ENCODE peak calls at places on chromosome 11, in five cellular contexts. Q is fibroblast of lung; F is AG04450; Y is CD4-positive, CD25-positive, alpha-beta regulatory T cell; N is prostate gland. G is an unnamed sample.

GRCh38 chr11:68927280-68928107 is 23.8 kb downstream of the IGHMBP2 start:
- DNase-seq in Q (peak), Y (no peak), N (peak), F (no peak), G (no peak)

GRCh38 chr11:68798221-68798813 is 43.4 kb downstream of the CPT1A start:
- DNase-seq in N (no peak), Q (peak), Y (peak), F (no peak), G (no peak)

GRCh38 chr11:8338138-8338537 is 74.5 kb upstream of the LMO1 start:
- DNase-seq in N (peak), F (no peak), Y (no peak), Q (peak), G (no peak)

GRCh38 chr11:95092549-95093324 is 3.1 kb downstream of the ENDOD1 start:
- DNase-seq in Y (no peak), N (no peak), F (no peak), Q (peak), G (no peak)

GRCh38 chr11:44738791-44739190 is 12.0 kb downstream of the TSPAN18 start:
- DNase-seq in Y (no peak), Q (no peak), N (no peak), F (no peak), G (no peak)

GRCh38 chr11:31557991-31558390 is 48.4 kb downstream of the ELP4 start:
- DNase-seq in F (no peak), Y (no peak), Q (peak), N (no peak), G (no peak)

GRCh38 chr11:7256943-7257342 is 5.2 kb downstream of the SYT9 start:
- DNase-seq in Y (no peak), F (no peak), Q (no peak), N (no peak), G (no peak)

GRCh38 chr11:105789579-105789978 is 179.7 kb downstream of the GRIA4 start:
- DNase-seq in Y (no peak), F (no peak), N (no peak), Q (no peak), G (no peak)

GRCh38 chr11:134890446-134890845 is 478.4 kb upstream of the B3GAT1 start:
- DNase-seq in Q (no peak), N (no peak), F (no peak), Y (no peak), G (no peak)

GRCh38 chr11:133052537-133052936 is 479.8 kb downstream of the OPCML start:
- DNase-seq in F (no peak), Q (no peak), N (no peak), Y (no peak), G (no peak)

GRCh38 chr11:112564228-112564955 is 303.7 kb upstream of the PLET1 start:
- DNase-seq in Q (peak), F (peak), N (peak), Y (no peak), G (no peak)

GRCh38 chr11:73538381-73538872 is 59.5 kb downstream of the FAM168A start:
- DNase-seq in Y (no peak), F (no peak), Q (no peak), N (no peak), G (no peak)

DNA sequence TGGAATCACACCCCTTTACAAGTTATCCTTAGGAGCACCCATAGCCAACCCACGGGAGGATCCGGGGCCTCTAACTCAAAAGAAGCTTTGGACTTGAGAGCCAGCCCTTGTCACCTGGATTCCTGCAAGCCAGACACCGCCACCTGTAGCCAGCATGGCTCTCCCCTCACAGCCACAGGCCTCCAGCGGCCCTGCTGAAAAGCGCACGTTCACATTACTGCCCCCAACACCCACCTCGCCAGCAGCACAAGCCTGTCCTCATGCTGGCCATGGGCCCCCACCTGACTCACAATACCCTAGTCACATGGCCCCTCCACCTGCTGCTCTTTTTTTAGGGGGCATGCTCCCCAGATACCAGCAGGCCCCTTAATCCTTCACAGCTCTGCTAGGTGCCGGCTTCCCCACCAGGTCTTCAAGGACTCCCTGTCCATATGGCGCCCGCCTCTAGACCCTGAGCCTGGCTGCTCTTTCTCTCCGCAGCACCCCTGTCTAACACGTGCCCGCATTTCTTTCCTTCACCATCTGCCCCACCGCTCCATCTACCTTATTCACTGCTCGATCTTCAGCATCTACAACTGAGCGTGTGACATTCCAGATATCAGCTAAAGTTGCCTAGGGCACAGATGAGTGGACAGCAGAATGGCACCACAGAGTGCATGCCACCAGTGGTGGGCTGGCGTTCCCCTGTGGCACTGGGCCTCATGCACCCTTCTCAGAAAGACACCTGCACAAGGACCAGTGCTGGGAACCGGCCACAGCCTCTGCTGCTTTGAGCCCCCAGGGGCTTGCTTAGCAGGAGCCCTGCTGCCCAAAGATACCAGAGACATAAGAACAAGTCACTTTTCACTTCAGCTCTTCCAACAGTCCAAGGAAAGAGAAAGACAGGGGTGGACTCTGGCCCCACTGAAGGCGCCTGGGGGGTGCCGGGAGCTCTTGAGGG is 6.6 kb downstream of the CARS1 start:
- DNase-seq in N (no peak), F (no peak), Q (no peak), Y (no peak), G (no peak)
- H3K27ac ChIP-seq in N (no peak), F (peak), Q (peak), Y (peak), G (no peak)

GRCh38 chr11:86515297-86516094 is 140.8 kb downstream of the CCDC81 start:
- DNase-seq in F (peak), Y (no peak), Q (peak), N (no peak), G (no peak)

GRCh38 chr11:86514453-86514852 is 139.8 kb downstream of the CCDC81 start:
- DNase-seq in Y (no peak), Q (no peak), F (no peak), N (no peak), G (no peak)

GRCh38 chr11:86519064-86519911 is 144.6 kb downstream of the CCDC81 start:
- DNase-seq in Y (no peak), F (peak), N (no peak), Q (peak), G (no peak)

GRCh38 chr11:86518211-86518610 is 143.5 kb downstream of the CCDC81 start:
- DNase-seq in N (no peak), F (no peak), Q (no peak), Y (no peak), G (no peak)

DNA sequence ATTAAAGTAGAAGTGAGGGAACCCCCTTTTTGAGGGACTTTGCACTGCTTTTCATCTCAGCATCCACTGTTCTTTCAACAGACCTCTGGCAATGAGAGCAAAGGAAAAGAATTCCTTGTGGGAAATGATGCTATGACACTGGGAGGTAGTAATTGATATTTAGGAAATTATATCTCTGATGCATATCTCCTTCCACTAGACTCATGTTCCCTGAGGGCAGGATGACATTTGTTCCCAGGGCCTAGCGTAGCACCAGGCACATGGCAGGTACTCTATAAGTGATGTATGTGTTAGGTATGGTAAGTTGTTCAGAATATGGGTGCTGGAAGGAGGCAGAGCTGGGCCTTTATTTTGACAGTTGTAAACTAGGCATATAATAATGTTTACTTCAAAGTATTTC is 142.9 kb downstream of the CCDC81 start:
- DNase-seq in N (no peak), Y (no peak), F (no peak), Q (no peak), G (no peak)
- H3K27ac ChIP-seq in N (no peak), Y (no peak), F (no peak), Q (no peak), G (no peak)

GRCh38 chr11:11746454-11746853 is 95.3 kb upstream of the USP47 start:
- DNase-seq in N (no peak), F (no peak), Y (no peak), Q (no peak), G (no peak)

GRCh38 chr11:11747570-11747969 is 94.2 kb upstream of the USP47 start:
- DNase-seq in N (no peak), Q (no peak), Y (no peak), F (no peak), G (no peak)

GRCh38 chr11:11748706-11749365 is 92.9 kb upstream of the USP47 start:
- DNase-seq in F (no peak), Q (peak), Y (no peak), N (no peak), G (no peak)

GRCh38 chr11:11752688-11753087 is 89.1 kb upstream of the USP47 start:
- DNase-seq in Y (no peak), F (no peak), N (no peak), Q (no peak), G (no peak)

DNA sequence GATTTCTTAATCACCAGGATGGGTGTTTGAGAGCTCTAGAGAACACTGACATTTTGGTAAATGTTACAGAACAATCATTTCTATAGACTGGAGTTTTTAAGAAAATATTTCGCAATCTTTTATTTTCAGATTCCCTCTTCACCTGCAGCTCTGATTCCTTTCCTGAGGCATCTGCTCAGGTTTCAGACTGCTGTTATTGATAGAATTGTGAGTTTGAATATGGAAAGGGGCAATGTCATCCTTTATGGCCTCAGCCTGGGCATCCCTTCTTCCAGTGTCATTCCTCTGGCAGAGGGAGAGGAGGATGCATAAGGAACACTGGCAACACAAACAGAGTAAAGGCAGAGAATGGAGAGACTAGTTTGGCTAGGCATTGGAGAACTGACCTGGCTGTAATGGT is 91.3 kb upstream of the USP47 start:
- DNase-seq in N (no peak), Y (no peak), F (no peak), Q (no peak), G (no peak)
- H3K27ac ChIP-seq in N (no peak), Y (no peak), F (no peak), Q (no peak), G (no peak)

DNA sequence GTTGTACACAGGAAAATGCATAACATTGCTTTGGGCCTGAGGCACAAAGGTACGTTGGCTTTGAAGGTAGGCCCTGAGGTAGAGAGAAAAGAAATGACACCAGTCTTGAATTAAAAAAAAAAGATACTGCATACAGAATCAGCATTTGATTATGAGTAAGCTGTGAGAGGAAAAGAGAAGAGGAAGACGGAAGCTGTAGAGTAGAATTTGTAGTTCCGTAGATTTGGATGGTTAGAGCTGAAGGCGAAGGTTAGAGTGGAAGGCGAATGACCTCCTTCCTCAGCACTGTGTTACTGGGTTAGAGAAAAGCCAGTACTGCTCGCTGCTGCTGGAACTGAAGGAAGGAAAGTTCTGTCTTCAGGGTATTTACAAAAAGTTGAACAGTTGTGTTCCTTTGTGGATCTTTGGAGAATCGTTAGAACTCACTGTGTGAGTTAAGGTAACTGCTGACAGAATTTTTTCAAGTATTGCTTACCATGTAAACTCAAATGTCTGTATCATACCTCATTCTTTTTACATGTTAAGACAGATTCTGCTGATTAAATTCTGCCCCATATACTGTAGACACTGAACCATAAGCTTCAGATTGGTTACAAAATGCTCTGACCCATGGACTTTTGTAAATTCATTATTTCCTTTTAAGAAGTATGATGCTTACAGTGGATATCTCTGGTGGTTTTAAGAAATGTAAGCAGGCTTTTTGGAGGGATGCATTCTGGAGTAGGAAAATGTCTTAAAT is 50.2 kb downstream of the MCAM start:
- DNase-seq in N (no peak), Q (no peak), F (no peak), Y (no peak), G (no peak)
- H3K27ac ChIP-seq in N (no peak), Q (no peak), F (no peak), Y (peak), G (no peak)